ENCODE peak calls at places on chromosomes 1 and 21, in eight cellular contexts. N, Y, L, S, Q, P, M and I are unnamed samples.

GRCh38 chr1:76066390-76066789 is 8.2 kb upstream of the ST6GALNAC3 start:
- DNase-seq in Y (no peak), P (no peak), Q (no peak), M (no peak), L (no peak), S (no peak), N (peak), I (peak)

GRCh38 chr1:172781513-172782140 is 122.7 kb downstream of the FASLG start:
- DNase-seq in Q (no peak), N (peak), L (no peak), Y (no peak), P (no peak), M (no peak), S (no peak), I (no peak)

GRCh38 chr1:64199154-64199553 is 4.3 kb upstream of the UBE2U start:
- DNase-seq in N (peak), L (no peak), Q (no peak), P (no peak), S (no peak), Y (no peak), M (no peak), I (peak)

GRCh38 chr1:228197555-228198147 is 10.2 kb upstream of the OBSCN start:
- DNase-seq in S (no peak), P (no peak), Q (no peak), M (no peak), Y (no peak), L (peak), N (no peak), I (no peak)

GRCh38 chr1:40421694-40422384 is 28.4 kb upstream of the ZFP69B start:
- DNase-seq in P (no peak), M (peak), Q (no peak), L (no peak), S (no peak), N (peak), Y (no peak), I (peak)

GRCh38 chr1:206012086-206012859 is 9.1 kb upstream of the RAB7B start:
- DNase-seq in M (peak), Q (peak), L (peak), P (no peak), N (no peak), Y (no peak), S (no peak), I (no peak)

GRCh38 chr21:43921979-43922945 is 57.2 kb downstream of the AGPAT3 start:
- DNase-seq in M (peak), N (peak), S (no peak), Q (no peak), L (no peak), P (no peak), Y (peak), I (peak)

GRCh38 chr1:6955357-6956154 is 170.3 kb downstream of the CAMTA1 start:
- DNase-seq in S (no peak), P (no peak), Y (no peak), Q (no peak), N (no peak), L (no peak), M (no peak), I (no peak)

GRCh38 chr1:12495725-12496124 is 122.3 kb downstream of the DHRS3 start:
- DNase-seq in P (no peak), S (no peak), N (no peak), Q (no peak), M (no peak), L (no peak), Y (peak), I (no peak)

GRCh38 chr1:228960705-228961104 is 225.4 kb downstream of the RHOU start:
- DNase-seq in S (no peak), N (no peak), L (no peak), Q (no peak), P (no peak), Y (no peak), M (peak), I (no peak)

GRCh38 chr1:238499036-238499435 is 608.3 kb upstream of the ZP4 start:
- DNase-seq in S (no peak), P (no peak), Q (no peak), Y (no peak), N (no peak), L (no peak), M (no peak), I (no peak)

GRCh38 chr1:208895820-208896219 is 651.6 kb upstream of the PLXNA2 start:
- DNase-seq in L (no peak), S (no peak), Q (no peak), P (no peak), Y (no peak), M (no peak), N (no peak), I (no peak)

GRCh38 chr21:16533692-16534407 is 804.1 kb downstream of the USP25 start:
- DNase-seq in M (no peak), Q (no peak), P (no peak), N (no peak), S (no peak), Y (no peak), L (no peak), I (no peak)

GRCh38 chr1:153842006-153842471 is 66.8 kb downstream of the SLC27A3 start:
- DNase-seq in P (no peak), M (no peak), Q (no peak), L (no peak), Y (no peak), S (no peak), N (no peak), I (peak)

GRCh38 chr1:156746716-156747631 is 4.5 kb downstream of the HDGF start:
- DNase-seq in S (peak), N (peak), L (peak), Q (peak), M (peak), P (peak), Y (peak), I (peak)

GRCh38 chr1:31706384-31707058 is 2.7 kb upstream of the COL16A1 start:
- DNase-seq in M (no peak), S (no peak), L (no peak), Y (no peak), P (no peak), N (no peak), Q (no peak), I (peak)

GRCh38 chr1:31703431-31704260 is at the start of gene COL16A1:
- DNase-seq in P (peak), M (no peak), N (peak), Y (peak), S (no peak), L (peak), Q (peak), I (peak)

GRCh38 chr1:31705080-31705866 is 1.5 kb upstream of the COL16A1 start:
- DNase-seq in P (peak), Q (peak), L (no peak), N (peak), M (peak), Y (peak), S (no peak), I (peak)

GRCh38 chr1:31702836-31703404 is 897 bp downstream of the COL16A1 start:
- DNase-seq in S (no peak), M (no peak), P (no peak), N (no peak), Q (no peak), Y (no peak), L (no peak), I (peak)

DNA sequence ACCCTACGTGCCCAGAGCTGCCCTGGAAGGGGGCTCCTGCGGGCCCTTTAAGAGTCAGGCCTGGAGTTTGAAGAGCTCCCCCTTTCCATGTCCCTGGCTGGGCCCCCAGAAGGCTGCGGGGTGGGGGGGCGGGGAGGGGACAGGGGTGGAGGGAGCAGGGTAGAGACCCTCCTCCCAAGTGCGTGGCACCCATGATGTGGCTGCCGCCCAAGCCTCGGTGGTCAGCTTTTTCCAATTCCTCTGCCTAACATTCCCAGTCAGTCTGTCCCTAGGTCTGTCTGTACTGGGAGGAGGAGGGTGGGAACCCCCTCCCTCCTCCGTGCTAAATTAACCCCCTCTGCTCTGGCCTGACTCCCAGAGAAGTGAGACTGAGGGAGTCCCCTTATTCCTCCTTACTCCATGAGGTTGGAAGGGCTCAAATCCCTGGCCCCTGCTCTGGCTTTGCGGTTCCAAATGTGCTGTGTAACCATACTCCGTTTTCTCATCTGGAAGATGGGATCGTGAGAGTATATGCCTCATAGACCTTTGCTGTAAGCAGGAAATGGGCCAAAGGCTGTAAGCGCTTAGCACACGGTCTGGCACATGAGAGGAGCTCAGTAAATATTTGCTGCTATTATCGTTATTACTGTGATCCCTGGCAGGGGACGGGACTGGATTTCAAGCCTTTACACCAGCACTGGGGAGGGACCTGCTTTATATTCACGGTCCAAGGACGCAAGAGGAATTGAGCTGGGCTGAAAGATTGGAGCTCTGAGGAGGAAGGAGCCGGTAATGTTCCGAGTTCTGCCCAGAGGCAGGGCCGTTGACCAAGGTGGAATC is 653 bp upstream of the COL16A1 start:
- DNase-seq in Q (no peak), P (no peak), N (peak), M (no peak), Y (no peak), L (no peak), S (peak), I (peak)
- H3K4me3 ChIP-seq in Q (no peak), P (peak), N (peak), M (no peak), Y (no peak), L (peak), S (peak), I (peak)

GRCh38 chr1:78045600-78045849 is 241 bp upstream of the GIPC2 start:
- DNase-seq in Q (no peak), L (no peak), S (no peak), N (no peak), P (no peak), Y (no peak), M (no peak), I (no peak)
- TF ChIP-seq CTCF in Q (no peak), L (no peak), S (no peak), N (no peak), P (no peak), Y (no peak), M (no peak), I (no peak)

GRCh38 chr1:89603651-89604413 is 29.1 kb upstream of the LRRC8C start:
- DNase-seq in Y (no peak), P (no peak), L (no peak), S (no peak), M (no peak), Q (no peak), N (peak), I (peak)

GRCh38 chr1:89604414-89604735 is 28.5 kb upstream of the LRRC8C start:
- DNase-seq in S (no peak), L (no peak), P (no peak), N (no peak), M (no peak), Q (no peak), Y (no peak), I (no peak)

GRCh38 chr1:89606227-89606945 is 26.5 kb upstream of the LRRC8C start:
- DNase-seq in L (no peak), S (no peak), M (no peak), Y (no peak), Q (no peak), P (no peak), N (no peak), I (no peak)

GRCh38 chr1:89607156-89607555 is 25.8 kb upstream of the LRRC8C start:
- DNase-seq in P (no peak), N (no peak), M (no peak), S (no peak), L (no peak), Y (no peak), Q (no peak), I (no peak)

GRCh38 chr1:89605692-89606091 is 27.2 kb upstream of the LRRC8C start:
- DNase-seq in M (no peak), Q (no peak), S (peak), Y (no peak), L (no peak), P (no peak), N (peak), I (peak)
- H3K4me3 ChIP-seq in M (no peak), Q (no peak), S (no peak), Y (no peak), L (no peak), P (no peak), N (no peak), I (no peak)

DNA sequence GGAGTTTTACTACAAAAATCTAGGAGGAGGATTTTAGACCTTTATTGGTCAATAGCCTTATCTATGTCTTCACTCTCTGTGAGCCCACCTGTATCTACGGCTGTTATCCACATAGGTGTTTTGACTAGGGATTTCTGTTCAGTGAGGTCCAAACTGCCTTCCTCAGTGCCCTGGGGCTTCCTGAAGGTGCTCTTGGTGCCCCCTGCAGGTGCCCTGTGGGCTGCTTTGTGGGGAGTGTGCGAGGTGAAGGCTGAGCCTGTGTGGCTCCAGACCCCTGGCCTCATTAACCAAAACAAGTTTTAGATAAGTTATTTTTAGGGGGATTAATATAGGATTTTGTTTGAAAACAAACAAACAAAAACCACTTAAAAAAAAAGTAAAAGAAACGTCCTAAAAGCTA is 122.5 kb downstream of the KIF26B start:
- DNase-seq in P (no peak), N (no peak), M (no peak), L (no peak), Y (no peak), S (no peak), Q (no peak), I (no peak)
- TF ChIP-seq CTCF in P (no peak), N (no peak), M (no peak), L (peak), Y (peak), S (peak), Q (no peak), I (no peak)

GRCh38 chr21:28993293-28993629 is 584 bp upstream of the LTN1 start:
- DNase-seq in L (no peak), P (no peak), Y (no peak), M (no peak), Q (no peak), S (no peak), N (no peak), I (no peak)
- H3K4me3 ChIP-seq in L (peak), P (peak), Y (peak), M (peak), Q (no peak), S (peak), N (peak), I (peak)

DNA sequence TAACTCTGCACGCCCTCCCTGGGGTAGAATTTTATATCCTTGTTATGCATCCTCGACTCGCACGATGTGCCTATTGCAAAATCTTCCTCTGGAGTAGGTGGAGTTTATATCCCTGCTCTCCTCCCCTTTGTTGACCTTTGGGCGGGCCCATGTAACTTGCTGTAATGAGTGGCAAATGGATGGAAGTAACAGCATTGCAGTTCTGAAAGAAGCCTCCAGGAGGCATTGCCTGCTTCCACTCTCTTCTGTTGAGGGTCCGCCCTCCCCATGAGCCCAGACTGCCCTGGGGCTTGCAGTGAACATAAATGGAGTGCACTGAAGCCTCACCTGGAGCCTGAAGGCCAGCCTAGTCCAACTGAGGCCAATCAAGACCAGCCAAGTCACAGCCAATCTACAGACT is 62.2 kb upstream of the GRIK3 start:
- DNase-seq in N (no peak), P (no peak), M (no peak), Y (peak), Q (no peak), S (no peak), L (no peak), I (no peak)
- TF ChIP-seq CTCF in N (no peak), P (no peak), M (no peak), Y (peak), Q (no peak), S (no peak), L (no peak), I (no peak)

DNA sequence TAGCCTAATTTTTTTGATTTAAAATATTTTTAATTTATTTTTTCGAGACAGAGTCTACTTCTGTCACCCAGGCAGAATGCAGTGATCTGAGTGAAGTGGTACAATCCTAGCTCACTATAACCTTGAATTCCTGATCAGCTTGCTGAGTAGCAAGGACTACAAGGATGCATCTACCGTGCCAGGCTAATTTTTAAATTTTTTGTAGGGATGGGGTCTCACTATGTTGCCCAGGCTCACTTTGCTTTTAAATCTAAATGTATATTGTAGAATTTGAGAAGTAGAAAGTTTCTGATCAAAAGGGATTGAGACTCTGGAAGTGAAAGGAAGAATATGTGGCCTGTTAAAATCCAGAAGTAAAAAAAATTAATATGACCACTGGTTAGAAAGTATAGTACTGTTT is 1.6 kb downstream of the STX12 start:
- DNase-seq in P (no peak), Y (no peak), L (no peak), S (no peak), M (no peak), N (no peak), Q (no peak), I (no peak)
- H3K4me3 ChIP-seq in P (peak), Y (no peak), L (peak), S (peak), M (no peak), N (peak), Q (no peak), I (peak)

DNA sequence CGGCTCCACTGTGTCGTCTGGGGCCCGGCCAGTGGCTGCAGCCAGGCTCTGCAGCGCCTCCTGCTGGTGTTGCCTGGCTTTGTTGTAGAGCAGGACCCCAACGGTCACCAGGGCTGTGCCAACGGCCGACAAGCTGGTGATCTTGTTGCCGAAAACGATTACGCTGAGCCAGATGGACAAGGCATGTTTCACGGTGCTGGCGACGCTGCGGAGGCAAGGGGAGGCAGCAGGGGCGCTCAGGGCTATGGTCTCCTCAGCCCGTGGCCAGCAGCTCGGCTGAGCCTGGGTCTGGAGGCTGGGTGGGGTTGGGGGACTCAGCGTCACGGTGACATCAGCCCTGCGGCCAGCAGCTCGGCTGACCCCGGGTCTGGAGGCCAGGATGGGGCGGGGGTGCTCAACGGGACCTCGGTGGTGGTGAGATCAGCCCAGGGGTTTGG is 7.0 kb upstream of the CDK11B start:
- DNase-seq in M (no peak), L (peak), S (no peak), P (no peak), Q (peak), N (no peak), Y (peak), I (peak)
- TF ChIP-seq CTCF in M (peak), L (peak), S (peak), P (peak), Q (peak), N (peak), Y (peak), I (peak)

GRCh38 chr1:53463961-53464899 is 5.0 kb downstream of the DMRTB1 start:
- DNase-seq in M (no peak), Y (no peak), N (no peak), S (no peak), P (no peak), L (no peak), Q (no peak), I (no peak)

GRCh38 chr1:53460666-53461328 is 1.6 kb downstream of the DMRTB1 start:
- DNase-seq in P (no peak), N (no peak), Q (no peak), S (no peak), L (no peak), M (no peak), Y (no peak), I (no peak)

GRCh38 chr1:53461329-53462044 is 2.3 kb downstream of the DMRTB1 start:
- DNase-seq in M (no peak), Y (no peak), L (no peak), S (no peak), N (no peak), Q (no peak), P (no peak), I (no peak)

GRCh38 chr1:53462213-53462612 is 3.0 kb downstream of the DMRTB1 start:
- DNase-seq in L (no peak), Y (no peak), P (no peak), S (no peak), N (no peak), Q (no peak), M (no peak), I (no peak)

GRCh38 chr1:53462769-53463501 is 3.7 kb downstream of the DMRTB1 start:
- DNase-seq in P (no peak), M (no peak), L (no peak), N (no peak), Q (no peak), Y (no peak), S (no peak), I (no peak)
- H3K4me3 ChIP-seq in P (no peak), M (no peak), L (no peak), N (no peak), Q (no peak), Y (no peak), S (no peak), I (no peak)

DNA sequence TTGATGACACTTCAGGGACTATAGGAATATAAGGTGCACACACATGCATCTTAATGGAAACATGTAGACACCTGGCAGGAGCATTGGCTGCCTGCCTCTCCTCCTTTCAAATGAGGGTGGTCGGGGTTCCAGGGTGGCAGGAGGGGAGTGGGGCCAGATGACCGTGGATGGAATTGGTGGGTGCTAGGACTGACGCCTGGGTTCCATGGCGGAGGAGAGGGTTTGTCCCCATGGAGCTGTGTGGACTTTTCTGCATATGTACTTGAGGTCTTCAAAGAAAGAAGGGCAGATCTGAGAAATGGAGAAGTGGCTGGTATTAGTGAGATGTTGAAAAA is 7.7 kb downstream of the PRRX1 start:
- DNase-seq in P (no peak), S (no peak), N (no peak), Q (no peak), Y (no peak), L (no peak), M (no peak), I (no peak)
- TF ChIP-seq CTCF in P (no peak), S (no peak), N (no peak), Q (no peak), Y (no peak), L (no peak), M (no peak), I (no peak)